ENCODE peak calls at places on chromosomes 13 and 19, in four cellular contexts. One of them, this sample, is unnamed.

GRCh38 chr13:44197791-44198770 is 175.5 kb upstream of the SERP2 start:
- DNase-seq in PC-3: peak; percentile 70
- DNase-seq in breast epithelium: no peak
- DNase-seq in hepatocyte: no peak
- DNase-seq in this sample: no peak

GRCh38 chr19:1400281-1401137 is 833 bp downstream of the GAMT start:
- DNase-seq in hepatocyte: peak; percentile 82
- DNase-seq in breast epithelium: no peak
- DNase-seq in PC-3: no peak
- DNase-seq in this sample: no peak

GRCh38 chr13:74026753-74027152 is 107.5 kb downstream of the KLF12 start:
- DNase-seq in PC-3: peak; percentile 23
- DNase-seq in hepatocyte: peak; percentile 32
- DNase-seq in breast epithelium: no peak
- DNase-seq in this sample: no peak

GRCh38 chr19:51450730-51451307 is 7.4 kb downstream of the SIGLEC8 start:
- DNase-seq in PC-3: no peak
- DNase-seq in hepatocyte: no peak
- DNase-seq in breast epithelium: no peak
- DNase-seq in this sample: no peak

GRCh38 chr13:35917942-35918645 is 213.1 kb downstream of the DCLK1 start:
- DNase-seq in PC-3: no peak
- DNase-seq in hepatocyte: no peak
- DNase-seq in breast epithelium: no peak
- DNase-seq in this sample: no peak

GRCh38 chr13:97946951-97947588 is 6.4 kb upstream of the IPO5 start:
- DNase-seq in breast epithelium: no peak
- DNase-seq in hepatocyte: no peak
- DNase-seq in PC-3: peak; percentile 91
- DNase-seq in this sample: no peak

GRCh38 chr19:7654401-7654800 is 14.4 kb upstream of the RETN start:
- DNase-seq in PC-3: no peak
- DNase-seq in hepatocyte: no peak
- DNase-seq in breast epithelium: no peak
- DNase-seq in this sample: no peak

GRCh38 chr13:112056284-112056727 is 10.6 kb upstream of the SOX1 start:
- DNase-seq in PC-3: no peak
- DNase-seq in breast epithelium: no peak
- DNase-seq in hepatocyte: no peak
- DNase-seq in this sample: no peak

GRCh38 chr13:33615436-33615835 is 202.5 kb upstream of the RFC3 start:
- DNase-seq in PC-3: no peak
- DNase-seq in hepatocyte: no peak
- DNase-seq in breast epithelium: no peak
- DNase-seq in this sample: no peak

GRCh38 chr13:102597029-102598015 is 536 bp downstream of the TPP2 start:
- DNase-seq in breast epithelium: no peak
- DNase-seq in PC-3: peak; percentile 34
- DNase-seq in hepatocyte: peak; percentile 34
- DNase-seq in this sample: peak; percentile 63

GRCh38 chr13:102596147-102597028 is at the start of gene TPP2:
- DNase-seq in breast epithelium: peak; percentile 100
- DNase-seq in PC-3: peak; percentile 95
- DNase-seq in hepatocyte: peak; percentile 99
- DNase-seq in this sample: peak; percentile 100

GRCh38 chr13:102598061-102598460 is 1.3 kb downstream of the TPP2 start:
- DNase-seq in breast epithelium: no peak
- DNase-seq in PC-3: no peak
- DNase-seq in hepatocyte: no peak
- DNase-seq in this sample: no peak

GRCh38 chr13:102599451-102600012 is 2.7 kb downstream of the TPP2 start:
- DNase-seq in hepatocyte: no peak
- DNase-seq in PC-3: no peak
- DNase-seq in breast epithelium: no peak
- DNase-seq in this sample: no peak
- H3K4me3 ChIP-seq in hepatocyte: no peak overlapping the region
- H3K4me3 ChIP-seq in PC-3: peak overlapping the region; percentile 36
- H3K4me3 ChIP-seq in breast epithelium: no peak overlapping the region
- H3K4me3 ChIP-seq in this sample: no peak overlapping the region

GRCh38 chr19:14545716-14546082 is 16.3 kb downstream of the TECR start:
- DNase-seq in PC-3: no peak
- DNase-seq in breast epithelium: no peak
- DNase-seq in hepatocyte: no peak
- DNase-seq in this sample: no peak
- H3K4me1 ChIP-seq in PC-3: peaks cover 9% of the 10 kb centered on the region
- H3K4me1 ChIP-seq in breast epithelium: peaks cover 5% of the 10 kb centered on the region
- H3K4me1 ChIP-seq in hepatocyte: peaks cover 13% of the 10 kb centered on the region
- H3K4me1 ChIP-seq in this sample: no peaks in the 10 kb centered on the region

DNA sequence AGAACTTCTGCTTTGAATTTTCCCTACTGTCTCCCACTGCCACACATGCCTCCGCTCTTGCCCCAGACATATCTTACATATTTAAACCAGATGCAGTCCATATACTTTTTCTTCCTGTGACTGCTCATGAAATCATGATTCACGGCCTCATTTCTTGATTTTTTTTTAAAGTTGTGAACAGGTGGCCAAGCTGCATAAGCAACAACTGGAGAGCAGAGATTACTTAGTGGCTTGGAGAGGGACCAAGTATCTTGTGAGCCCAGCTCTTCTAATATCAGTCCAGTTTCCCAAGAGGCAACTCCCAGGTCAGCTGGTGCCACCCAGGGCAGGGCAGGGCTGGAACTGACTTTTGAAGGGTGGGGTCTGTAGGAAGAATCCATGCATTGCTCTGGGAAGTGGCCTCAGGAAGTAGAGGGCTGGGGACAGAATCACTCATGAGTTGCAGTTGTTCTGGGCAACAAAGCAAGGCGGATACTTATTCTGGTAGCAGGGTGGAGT is 152.4 kb downstream of the LMO7 start:
- DNase-seq in hepatocyte: no peak
- DNase-seq in breast epithelium: no peak
- DNase-seq in PC-3: peak; percentile 58
- DNase-seq in this sample: no peak
- H3K27ac ChIP-seq in hepatocyte: peak overlapping the region; percentile 14
- H3K27ac ChIP-seq in breast epithelium: no peak overlapping the region
- H3K27ac ChIP-seq in PC-3: peak overlapping the region; percentile 43
- H3K27ac ChIP-seq in this sample: peak overlapping the region; percentile 64

DNA sequence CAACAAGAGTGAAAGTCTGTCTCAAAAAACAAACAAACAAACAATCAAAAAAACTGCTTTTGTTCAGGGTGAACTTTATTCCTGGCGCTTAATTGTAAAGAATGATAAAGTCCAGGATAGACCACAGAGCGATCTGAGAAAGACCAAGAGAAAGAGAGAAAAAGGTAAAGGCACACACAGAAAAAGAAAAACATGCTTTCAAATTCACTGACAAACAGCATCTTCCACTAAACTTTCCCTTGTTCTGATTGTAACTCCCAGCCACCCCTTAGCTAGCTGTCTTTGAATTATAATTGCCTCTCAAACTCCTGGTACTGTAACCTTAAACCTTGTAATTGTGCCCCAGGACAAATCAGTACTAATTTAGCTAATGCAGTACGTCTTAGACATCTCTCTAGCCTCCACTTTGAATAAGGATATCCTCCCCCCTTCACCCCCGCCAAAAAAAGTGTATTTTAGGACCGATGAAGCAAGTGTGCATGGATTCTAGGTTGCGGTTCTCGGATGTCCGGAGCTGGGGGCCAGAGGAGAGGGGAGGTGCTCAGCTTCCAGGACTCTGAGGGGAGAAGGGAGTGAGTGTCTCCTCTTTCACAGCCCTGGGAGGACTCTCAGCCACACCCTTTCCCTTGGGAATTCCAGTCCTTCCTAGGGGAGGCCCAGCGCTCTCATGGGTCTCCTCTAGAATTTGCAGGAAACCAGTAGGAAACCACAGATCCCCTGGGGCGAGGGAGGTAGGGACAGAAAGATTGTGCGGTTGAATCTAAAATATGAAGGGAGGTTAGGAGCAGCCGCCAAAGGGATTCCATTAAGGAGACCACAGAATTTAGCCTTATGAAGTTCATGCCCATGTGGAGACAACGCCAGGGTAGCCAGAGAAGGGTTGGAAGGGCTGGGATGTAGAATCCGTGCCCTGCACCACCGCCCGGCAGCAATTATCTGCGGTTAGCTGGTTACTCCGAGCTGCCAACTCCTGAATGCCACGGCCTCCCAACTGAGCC is 19.7 kb downstream of the ZNF536 start:
- DNase-seq in breast epithelium: no peak
- DNase-seq in PC-3: no peak
- DNase-seq in hepatocyte: no peak
- DNase-seq in this sample: no peak
- H3K4me3 ChIP-seq in breast epithelium: no peak overlapping the region
- H3K4me3 ChIP-seq in PC-3: no peak overlapping the region
- H3K4me3 ChIP-seq in hepatocyte: no peak overlapping the region
- H3K4me3 ChIP-seq in this sample: no peak overlapping the region

GRCh38 chr13:99129951-99130350 is 70.7 kb upstream of the UBAC2 start:
- DNase-seq in PC-3: no peak
- DNase-seq in hepatocyte: no peak
- DNase-seq in breast epithelium: no peak
- DNase-seq in this sample: no peak
- H3K4me1 ChIP-seq in PC-3: peaks cover 6% of the 10 kb centered on the region
- H3K4me1 ChIP-seq in hepatocyte: no peaks in the 10 kb centered on the region
- H3K4me1 ChIP-seq in breast epithelium: no peaks in the 10 kb centered on the region
- H3K4me1 ChIP-seq in this sample: no peaks in the 10 kb centered on the region

DNA sequence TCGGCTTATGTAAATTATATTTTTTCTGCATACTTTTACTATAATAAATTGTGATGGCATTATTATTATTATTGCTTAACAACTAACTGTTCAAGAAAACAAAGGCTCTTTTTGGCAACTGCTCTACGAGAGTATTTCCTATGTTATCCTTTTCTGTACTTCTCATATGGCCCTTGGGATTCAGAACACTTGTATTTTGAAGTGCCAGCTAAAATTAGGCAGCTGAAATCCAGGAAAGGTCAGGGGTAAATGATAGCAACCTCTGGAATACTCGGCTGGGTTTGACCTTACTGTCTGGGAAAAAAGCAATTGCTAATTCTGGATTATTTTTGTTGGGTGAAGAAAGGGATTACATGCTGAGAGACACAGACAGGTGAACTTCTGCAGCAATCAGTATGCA is 23.9 kb downstream of the EDNRB start:
- DNase-seq in PC-3: no peak
- DNase-seq in hepatocyte: no peak
- DNase-seq in breast epithelium: no peak
- DNase-seq in this sample: no peak
- H3K27ac ChIP-seq in PC-3: peak overlapping the region; percentile 13
- H3K27ac ChIP-seq in hepatocyte: no peak overlapping the region
- H3K27ac ChIP-seq in breast epithelium: peak overlapping the region; percentile 22
- H3K27ac ChIP-seq in this sample: no peak overlapping the region

GRCh38 chr19:20038358-20039202 is 725 bp downstream of the ZNF682 start:
- DNase-seq in PC-3: no peak
- DNase-seq in breast epithelium: no peak
- DNase-seq in hepatocyte: no peak
- DNase-seq in this sample: no peak
- H3K4me3 ChIP-seq in PC-3: peak overlapping the region; percentile 69
- H3K4me3 ChIP-seq in breast epithelium: peak overlapping the region; percentile 82
- H3K4me3 ChIP-seq in hepatocyte: peak overlapping the region; percentile 43
- H3K4me3 ChIP-seq in this sample: peak overlapping the region; percentile 71